ENCODE peak calls at places on chromosomes 13 and 19, in five cellular contexts. B is SJSA1, L is neural progenitor cell, U is heart left ventricle, I is AG04450. Q is an unnamed sample.

GRCh38 chr19:15210323-15210774 is 9.6 kb upstream of the NOTCH3 start:
- DNase-seq in B (peak; percentile 97), L (no peak), U (peak; percentile 77), I (no peak), Q (no peak)

GRCh38 chr13:97521726-97522125 is 87.8 kb downstream of the RAP2A start:
- DNase-seq in B (no peak), L (no peak), U (no peak), I (no peak), Q (no peak)

GRCh38 chr13:22278336-22278929 is 607.6 kb downstream of the FGF9 start:
- DNase-seq in B (no peak), L (peak; percentile 73), U (no peak), I (peak; percentile 18), Q (no peak)

GRCh38 chr19:10517760-10518443 is 655 bp upstream of the S1PR5 start:
- DNase-seq in B (no peak), L (peak; percentile 39), U (no peak), I (no peak), Q (no peak)

GRCh38 chr13:76440568-76440967 is 445.6 kb downstream of the KCTD12 start:
- DNase-seq in B (no peak), L (no peak), U (no peak), I (no peak), Q (no peak)

GRCh38 chr13:70792121-70792520 is 683.9 kb upstream of the KLHL1 start:
- DNase-seq in B (no peak), L (peak; percentile 5), U (no peak), I (no peak), Q (no peak)

GRCh38 chr19:35518313-35518712 is 4.9 kb upstream of the DMKN start:
- DNase-seq in B (peak; percentile 73), L (no peak), U (no peak), I (peak; percentile 92), Q (no peak)

GRCh38 chr13:50072676-50073075 is 57.4 kb downstream of the KCNRG start:
- DNase-seq in B (no peak), L (no peak), U (no peak), I (no peak), Q (no peak)

GRCh38 chr19:13401388-13401787 is 104.9 kb downstream of the CACNA1A start:
- DNase-seq in B (no peak), L (no peak), U (no peak), I (no peak), Q (no peak)

GRCh38 chr19:56105090-56105701 is 15.9 kb downstream of the ZNF787 start:
- DNase-seq in B (no peak), L (peak; percentile 87), U (no peak), I (no peak), Q (peak; percentile 95)

GRCh38 chr13:103839460-103839859 is 773.2 kb upstream of the SLC10A2 start:
- DNase-seq in B (no peak), L (no peak), U (no peak), I (no peak), Q (no peak)

GRCh38 chr19:16892868-16893685 is 4.3 kb downstream of the F2RL3 start:
- DNase-seq in B (no peak), L (no peak), U (peak; percentile 49), I (no peak), Q (no peak)

GRCh38 chr13:100363874-100364273 is 224.7 kb downstream of the GGACT start:
- DNase-seq in B (no peak), L (no peak), U (no peak), I (peak; percentile 16), Q (no peak)

GRCh38 chr19:56718231-56718630 is 46.7 kb upstream of the ZNF835 start:
- DNase-seq in B (no peak), L (no peak), U (no peak), I (no peak), Q (no peak)

GRCh38 chr13:112066624-112067004 is 335 bp upstream of the SOX1 start:
- DNase-seq in B (no peak), L (peak; percentile 94), U (no peak), I (no peak), Q (no peak)

GRCh38 chr13:93752506-93752905 is 525.9 kb downstream of the GPC6 start:
- DNase-seq in B (no peak), L (no peak), U (no peak), I (no peak), Q (no peak)

GRCh38 chr19:28843771-28844492 is 369.0 kb downstream of the UQCRFS1 start:
- DNase-seq in B (no peak), L (no peak), U (no peak), I (no peak), Q (no peak)

GRCh38 chr13:50400035-50400726 is 384.9 kb downstream of the KCNRG start:
- DNase-seq in B (no peak), L (no peak), U (no peak), I (no peak), Q (no peak)

GRCh38 chr19:5579697-5580096 is 11.9 kb upstream of the TINCR start:
- DNase-seq in B (no peak), L (no peak), U (no peak), I (no peak), Q (no peak)

GRCh38 chr13:63304497-63304896 is 1888.8 kb upstream of the PCDH20 start:
- DNase-seq in B (no peak), L (no peak), U (no peak), I (no peak), Q (no peak)

GRCh38 chr13:113561417-113562084 is 23.0 kb upstream of the TFDP1 start:
- DNase-seq in B (peak; percentile 57), L (no peak), U (no peak), I (no peak), Q (no peak)

GRCh38 chr19:55005684-55006488 is 32.2 kb downstream of the GP6 start:
- DNase-seq in B (no peak), L (peak; percentile 87), U (no peak), I (no peak), Q (no peak)

GRCh38 chr19:1115646-1116420 is 12.0 kb downstream of the GPX4 start:
- DNase-seq in B (no peak), L (no peak), U (no peak), I (no peak), Q (no peak)

GRCh38 chr19:1111641-1112253 is 8.0 kb downstream of the GPX4 start:
- DNase-seq in B (no peak), L (no peak), U (no peak), I (no peak), Q (no peak)

GRCh38 chr19:1112254-1113208 is 8.7 kb downstream of the GPX4 start:
- DNase-seq in B (no peak), L (peak; percentile 55), U (no peak), I (no peak), Q (peak; percentile 87)

GRCh38 chr19:1113986-1114483 is 10.2 kb downstream of the GPX4 start:
- DNase-seq in B (no peak), L (no peak), U (no peak), I (no peak), Q (no peak)

GRCh38 chr19:1113278-1113985 is 9.6 kb downstream of the GPX4 start:
- DNase-seq in B (peak; percentile 98), L (peak; percentile 95), U (peak; percentile 97), I (peak; percentile 94), Q (peak; percentile 98)
- H3K27ac ChIP-seq in B (no peak overlapping the region), L (peak overlapping the region; percentile 13), U (peak overlapping the region; percentile 76), I (peak overlapping the region; percentile 88), Q (peak overlapping the region; percentile 83)

GRCh38 chr13:105817498-105817897 is 718.0 kb downstream of the EFNB2 start:
- DNase-seq in B (no peak), L (no peak), U (no peak), I (no peak), Q (no peak)

GRCh38 chr13:105814219-105814901 is 721.1 kb downstream of the EFNB2 start:
- DNase-seq in B (no peak), L (no peak), U (no peak), I (no peak), Q (no peak)

GRCh38 chr13:105814902-105815250 is 720.6 kb downstream of the EFNB2 start:
- DNase-seq in B (no peak), L (no peak), U (no peak), I (no peak), Q (no peak)

GRCh38 chr13:105820415-105820814 is 715.0 kb downstream of the EFNB2 start:
- DNase-seq in B (no peak), L (no peak), U (no peak), I (no peak), Q (no peak)

GRCh38 chr13:105817011-105817410 is 718.5 kb downstream of the EFNB2 start:
- DNase-seq in B (no peak), L (peak; percentile 36), U (no peak), I (no peak), Q (no peak)
- H3K27ac ChIP-seq in B (no peak overlapping the region), L (no peak overlapping the region), U (no peak overlapping the region), I (no peak overlapping the region), Q (no peak overlapping the region)

DNA sequence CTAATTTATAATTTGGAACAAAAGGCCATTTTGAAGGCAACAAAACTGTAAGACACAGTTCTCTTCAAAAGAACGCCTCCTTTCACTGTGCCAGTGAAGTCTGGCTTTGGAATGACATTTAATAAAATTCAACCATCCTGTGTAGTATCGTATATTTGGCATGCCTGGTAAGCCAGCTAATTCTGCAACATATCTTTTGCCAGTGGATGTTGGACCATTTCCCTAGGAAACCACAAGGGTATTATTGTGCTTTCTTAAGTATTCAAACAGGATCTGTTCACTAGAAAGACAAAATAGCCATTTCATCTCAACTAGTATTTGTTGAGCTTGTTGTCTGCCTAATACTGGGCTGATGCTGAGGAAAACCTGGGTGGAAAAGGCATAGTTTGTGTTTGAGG is 111.6 kb downstream of the RGCC start:
- DNase-seq in B (no peak), L (no peak), U (no peak), I (no peak), Q (no peak)
- H3K27ac ChIP-seq in B (no peak overlapping the region), L (no peak overlapping the region), U (no peak overlapping the region), I (no peak overlapping the region), Q (peak overlapping the region; percentile 54)

GRCh38 chr19:48968813-48969218 is 3.7 kb downstream of the FTL start:
- DNase-seq in B (no peak), L (no peak), U (no peak), I (no peak), Q (peak; percentile 63)

GRCh38 chr19:48968179-48968661 is 3.1 kb downstream of the FTL start:
- DNase-seq in B (no peak), L (no peak), U (no peak), I (no peak), Q (no peak)

GRCh38 chr19:48965806-48966540 is 864 bp downstream of the FTL start:
- DNase-seq in B (peak; percentile 86), L (peak; percentile 95), U (peak; percentile 94), I (no peak), Q (peak; percentile 94)

GRCh38 chr19:48966541-48967345 is 1.6 kb downstream of the FTL start:
- DNase-seq in B (no peak), L (peak; percentile 79), U (no peak), I (no peak), Q (no peak)

DNA sequence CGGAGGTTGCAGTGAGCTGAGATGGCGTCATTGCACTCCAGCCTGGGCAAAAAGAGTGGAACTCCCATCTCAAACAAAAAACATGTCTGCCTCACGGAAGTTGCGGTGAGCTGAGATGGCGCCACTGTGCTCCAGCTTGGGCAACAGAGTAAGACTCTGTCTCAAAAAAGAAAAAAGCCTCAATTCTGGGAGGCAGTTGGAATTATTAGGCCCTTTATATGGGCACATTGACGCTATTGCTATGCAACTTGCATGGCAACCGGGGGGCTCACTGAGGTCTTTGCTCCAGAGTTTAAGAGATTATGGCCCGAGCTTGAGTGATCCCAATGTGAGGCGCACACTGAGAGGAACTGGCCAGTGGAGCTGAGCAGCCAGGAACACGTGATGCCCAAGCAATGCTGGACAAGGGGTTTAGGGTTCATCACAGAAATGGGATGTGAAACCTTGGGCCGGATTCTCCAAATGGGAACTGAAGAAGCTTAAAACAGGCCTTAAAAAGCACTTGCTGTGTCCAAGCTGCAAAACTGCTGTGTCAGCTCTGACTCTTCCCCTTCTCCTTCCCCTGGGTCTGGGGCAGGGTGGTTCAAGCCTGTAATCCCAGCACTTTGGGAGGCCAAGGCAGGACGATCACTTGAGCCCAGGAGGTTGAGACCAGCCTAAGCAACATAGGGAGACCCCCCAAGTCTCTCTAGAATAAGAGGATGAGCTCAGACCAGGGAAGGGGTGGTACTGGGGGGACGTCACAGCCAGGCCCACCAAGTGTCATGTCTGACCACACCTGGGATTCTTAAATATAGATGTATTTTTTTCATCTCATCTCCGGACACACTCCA is 2.5 kb downstream of the FTL start:
- DNase-seq in B (no peak), L (no peak), U (no peak), I (no peak), Q (peak; percentile 77)
- H3K27ac ChIP-seq in B (no peak overlapping the region), L (peak overlapping the region; percentile 24), U (peak overlapping the region; percentile 91), I (peak overlapping the region; percentile 47), Q (peak overlapping the region; percentile 97)

Q was measured in sigmoid colon.